ENCODE peak calls at places on chromosomes 3 and 15, in five cellular contexts. A is Caki2; L is GM12892; B is GM04504; V is CD4-positive, alpha-beta T cell. X is an unnamed sample.
A peak's percentile ranks its signal among the peaks of the same experiment; 100 is the strongest.

GRCh38 chr15:75661041-75661778 is 13.5 kb downstream of the SNX33 start:
- DNase-seq in A (peak; percentile 73), L (no peak), B (peak; percentile 91), V (no peak), X (no peak)

GRCh38 chr15:51180534-51180933 is 85.8 kb upstream of the TNFAIP8L3 start:
- DNase-seq in A (no peak), L (no peak), B (no peak), V (no peak), X (no peak)

GRCh38 chr3:109460961-109461360 is 123.6 kb upstream of the DPPA4 start:
- DNase-seq in A (peak; percentile 66), L (no peak), B (no peak), V (no peak), X (no peak)

GRCh38 chr15:56792211-56792610 is 58.9 kb upstream of the ZNF280D start:
- DNase-seq in A (no peak), L (no peak), B (no peak), V (no peak), X (no peak)

GRCh38 chr3:114827495-114827894 is 319.6 kb downstream of the ZBTB20 start:
- DNase-seq in A (peak; percentile 37), L (no peak), B (peak; percentile 13), V (no peak), X (peak; percentile 62)

GRCh38 chr3:187165144-187165543 is 25.8 kb upstream of the RPL39L start:
- DNase-seq in A (peak; percentile 64), L (no peak), B (peak; percentile 27), V (no peak), X (peak; percentile 75)

GRCh38 chr15:39165026-39165706 is 415.7 kb upstream of the THBS1 start:
- DNase-seq in A (no peak), L (no peak), B (no peak), V (no peak), X (no peak)

GRCh38 chr15:80461370-80462060 is 57.3 kb downstream of the ARNT2 start:
- DNase-seq in A (no peak), L (no peak), B (no peak), V (no peak), X (no peak)

GRCh38 chr15:43514241-43515057 is 3.0 kb upstream of the MAP1A start:
- DNase-seq in A (peak; percentile 14), L (no peak), B (no peak), V (no peak), X (peak; percentile 9)

GRCh38 chr3:43515208-43515917 is 106.4 kb downstream of the ANO10 start:
- DNase-seq in A (no peak), L (no peak), B (no peak), V (no peak), X (no peak)

GRCh38 chr3:85321892-85322291 is 363.1 kb downstream of the CADM2 start:
- DNase-seq in A (no peak), L (no peak), B (no peak), V (no peak), X (no peak)

GRCh38 chr3:157110761-157111238 is 49.1 kb downstream of the CCNL1 start:
- DNase-seq in A (no peak), L (no peak), B (no peak), V (no peak), X (no peak)

GRCh38 chr15:81171286-81171685 is 25.4 kb upstream of the IL16 start:
- DNase-seq in A (no peak), L (no peak), B (no peak), V (no peak), X (no peak)

GRCh38 chr3:5115506-5116162 is 6.5 kb upstream of the ARL8B start:
- DNase-seq in A (no peak), L (no peak), B (no peak), V (no peak), X (no peak)

GRCh38 chr15:78168591-78168990 is 19.4 kb downstream of the IDH3A start:
- DNase-seq in A (no peak), L (no peak), B (no peak), V (no peak), X (no peak)

GRCh38 chr3:13268961-13269391 is 151.1 kb downstream of the NUP210 start:
- DNase-seq in A (no peak), L (no peak), B (no peak), V (no peak), X (no peak)

GRCh38 chr3:47163023-47163989 is 607 bp downstream of the SETD2 start:
- DNase-seq in A (peak; percentile 48), L (peak; percentile 30), B (no peak), V (peak; percentile 58), X (peak; percentile 80)

GRCh38 chr15:84727429-84727828 is 11.5 kb upstream of the SEC11A start:
- DNase-seq in A (no peak), L (no peak), B (no peak), V (no peak), X (no peak)

GRCh38 chr15:73605759-73606423 is 27.3 kb downstream of the NPTN start:
- DNase-seq in A (no peak), L (no peak), B (no peak), V (no peak), X (no peak)

GRCh38 chr3:190495796-190496195 is 18.1 kb upstream of the IL1RAP start:
- DNase-seq in A (no peak), L (no peak), B (no peak), V (no peak), X (no peak)

GRCh38 chr3:98086873-98087272 is at the start of gene OR5AC2:
- DNase-seq in A (no peak), L (no peak), B (no peak), V (no peak), X (no peak)

GRCh38 chr15:71476823-71477222 is 333.5 kb upstream of the NR2E3 start:
- DNase-seq in A (no peak), L (no peak), B (no peak), V (no peak), X (peak; percentile 74)

GRCh38 chr15:53296603-53297002 is 462.9 kb downstream of the WDR72 start:
- DNase-seq in A (no peak), L (no peak), B (no peak), V (no peak), X (no peak)

GRCh38 chr3:12751548-12751947 is 7.5 kb downstream of the TMEM40 start:
- DNase-seq in A (no peak), L (no peak), B (no peak), V (no peak), X (no peak)

GRCh38 chr3:121018917-121019321 is 110.9 kb downstream of the STXBP5L start:
- DNase-seq in A (no peak), L (no peak), B (no peak), V (no peak), X (no peak)

GRCh38 chr3:130906374-130906995 is 12.6 kb downstream of the ATP2C1 start:
- DNase-seq in A (no peak), L (no peak), B (no peak), V (no peak), X (peak; percentile 96)

GRCh38 chr3:17233398-17233800 is 348.6 kb downstream of the PLCL2 start:
- DNase-seq in A (peak; percentile 41), L (no peak), B (peak; percentile 16), V (no peak), X (peak; percentile 63)